ENCODE peak calls at places on chromosomes 7 and 10, in eight cellular contexts. X is GM13977; D is activated CD8-positive, alpha-beta memory T cell treated with anti-CD3 and anti-CD28 coated beads, Interleukin-2, amount 50 U/mL, for 48 hours; G is T-helper 1 cell; P is fibroblast of lung; T is neural progenitor cell; Q is aorta; U is hepatocyte. B is an unnamed sample.

GRCh38 chr10:71263376-71263775 is 51.0 kb downstream of the UNC5B start:
- DNase-seq in X (no peak), D (no peak), G (no peak), P (no peak), T (peak), Q (no peak), U (no peak), B (no peak)

GRCh38 chr10:802506-802905 is 113.0 kb upstream of the DIP2C start:
- DNase-seq in X (no peak), D (peak), G (no peak), P (no peak), T (no peak), Q (peak), U (no peak), B (no peak)

GRCh38 chr10:131312261-131312801 is 810 bp upstream of the TCERG1L start:
- DNase-seq in X (no peak), D (no peak), G (no peak), P (no peak), T (peak), Q (peak), U (peak), B (no peak)

GRCh38 chr10:115018185-115018931 is 74.8 kb upstream of the ATRNL1 start:
- DNase-seq in X (no peak), D (no peak), G (no peak), P (no peak), T (no peak), Q (no peak), U (no peak), B (no peak)

GRCh38 chr7:30770936-30771858 is at the start of gene MINDY4:
- DNase-seq in X (peak), D (peak), G (peak), P (peak), T (peak), Q (peak), U (peak), B (no peak)

GRCh38 chr7:13055732-13056369 is 368.4 kb downstream of the ARL4A start:
- DNase-seq in X (no peak), D (no peak), G (no peak), P (no peak), T (no peak), Q (no peak), U (no peak), B (no peak)

GRCh38 chr10:6602021-6602699 is 22.1 kb upstream of the PRKCQ start:
- DNase-seq in X (no peak), D (no peak), G (no peak), P (no peak), T (no peak), Q (no peak), U (no peak), B (no peak)

GRCh38 chr7:105352018-105352612 is 36.6 kb downstream of the SRPK2 start:
- DNase-seq in X (peak), D (peak), G (no peak), P (peak), T (no peak), Q (peak), U (peak), B (no peak)